ENCODE peak calls at places on chromosome 4, in six cellular contexts. D, S, X, F, U and H are unnamed samples.

GRCh38 chr4:82045267-82045666 is 328.5 kb downstream of the HNRNPD start:
- DNase-seq in D (no peak), S (no peak), X (no peak), F (no peak), U (no peak), H (no peak)

GRCh38 chr4:37661643-37662221 is 24.4 kb downstream of the RELL1 start:
- DNase-seq in D (no peak), S (no peak), X (no peak), F (no peak), U (no peak), H (no peak)

GRCh38 chr4:121668368-121669162 is 28.2 kb downstream of the ANXA5 start:
- DNase-seq in D (peak), S (no peak), X (no peak), F (peak), U (no peak), H (no peak)

GRCh38 chr4:128601992-128602695 is 207.4 kb upstream of the JADE1 start:
- DNase-seq in D (peak), S (no peak), X (no peak), F (no peak), U (no peak), H (no peak)

GRCh38 chr4:63831590-63831989 is 577.7 kb downstream of the TECRL start:
- DNase-seq in D (no peak), S (no peak), X (no peak), F (no peak), U (no peak), H (no peak)

GRCh38 chr4:158304694-158305093 is 94.4 kb downstream of the TMEM144 start:
- DNase-seq in D (no peak), S (no peak), X (no peak), F (no peak), U (no peak), H (no peak)

GRCh38 chr4:138696771-138697170 is 318.8 kb upstream of the NOCT start:
- DNase-seq in D (no peak), S (no peak), X (no peak), F (no peak), U (no peak), H (no peak)

GRCh38 chr4:3199661-3200422 is 49.1 kb upstream of the MSANTD1 start:
- DNase-seq in D (peak), S (no peak), X (no peak), F (no peak), U (no peak), H (no peak)

GRCh38 chr4:40240040-40240653 is 43.3 kb downstream of the RHOH start:
- DNase-seq in D (no peak), S (no peak), X (no peak), F (no peak), U (no peak), H (no peak)

GRCh38 chr4:7194251-7195137 is 2.2 kb downstream of the SORCS2 start:
- DNase-seq in D (no peak), S (no peak), X (no peak), F (peak), U (no peak), H (no peak)

GRCh38 chr4:184419976-184420375 is 54.4 kb downstream of the IRF2 start:
- DNase-seq in D (no peak), S (no peak), X (no peak), F (no peak), U (no peak), H (no peak)

GRCh38 chr4:75745192-75745591 is 20.8 kb downstream of the USO1 start:
- DNase-seq in D (no peak), S (no peak), X (no peak), F (no peak), U (no peak), H (no peak)

GRCh38 chr4:83582289-83582756 is 46.4 kb downstream of the GPAT3 start:
- DNase-seq in D (peak), S (no peak), X (no peak), F (no peak), U (no peak), H (no peak)

GRCh38 chr4:123234966-123235365 is 161.6 kb upstream of the SPRY1 start:
- DNase-seq in D (no peak), S (no peak), X (no peak), F (no peak), U (no peak), H (no peak)

GRCh38 chr4:25821899-25822298 is 40.9 kb downstream of the SEL1L3 start:
- DNase-seq in D (no peak), S (no peak), X (no peak), F (no peak), U (no peak), H (no peak)

GRCh38 chr4:128229458-128229805 is 58.2 kb downstream of the PGRMC2 start:
- DNase-seq in D (no peak), S (no peak), X (no peak), F (no peak), U (no peak), H (no peak)

GRCh38 chr4:36111180-36111579 is 133.1 kb downstream of the ARAP2 start:
- DNase-seq in D (no peak), S (no peak), X (no peak), F (no peak), U (no peak), H (no peak)

GRCh38 chr4:139666735-139667266 is 1.2 kb downstream of the MGST2 start:
- DNase-seq in D (no peak), S (no peak), X (no peak), F (peak), U (peak), H (no peak)

GRCh38 chr4:61501812-61502211 is 301.7 kb downstream of the ADGRL3 start:
- DNase-seq in D (no peak), S (no peak), X (no peak), F (no peak), U (no peak), H (no peak)

GRCh38 chr4:185201983-185202962 is 1.5 kb downstream of the CFAP97 start:
- DNase-seq in D (no peak), S (peak), X (no peak), F (no peak), U (no peak), H (no peak)

GRCh38 chr4:3402409-3403103 is 39.2 kb upstream of the HGFAC start:
- DNase-seq in D (peak), S (no peak), X (no peak), F (no peak), U (no peak), H (no peak)

GRCh38 chr4:123939621-123940020 is 543.0 kb downstream of the SPRY1 start:
- DNase-seq in D (peak), S (no peak), X (no peak), F (no peak), U (peak), H (no peak)

GRCh38 chr4:59161249-59161648 is 2038.9 kb upstream of the ADGRL3 start:
- DNase-seq in D (no peak), S (no peak), X (no peak), F (no peak), U (no peak), H (no peak)

GRCh38 chr4:144179152-144179739 is 38.7 kb upstream of the GYPA start:
- DNase-seq in D (no peak), S (no peak), X (no peak), F (no peak), U (no peak), H (no peak)

GRCh38 chr4:41095973-41096372 is 118.4 kb downstream of the APBB2 start:
- DNase-seq in D (peak), S (no peak), X (no peak), F (no peak), U (peak), H (no peak)

GRCh38 chr4:44583393-44583792 is 68.0 kb downstream of the YIPF7 start:
- DNase-seq in D (no peak), S (no peak), X (no peak), F (no peak), U (no peak), H (peak)

GRCh38 chr4:80631861-80632260 is 296.3 kb downstream of the CFAP299 start:
- DNase-seq in D (no peak), S (no peak), X (no peak), F (no peak), U (no peak), H (no peak)

GRCh38 chr4:8346838-8347605 is 77.5 kb downstream of the HTRA3 start:
- DNase-seq in D (no peak), S (no peak), X (no peak), F (no peak), U (no peak), H (no peak)